ENCODE peak calls at places on chromosome 3, in six cellular contexts. N is coronary artery, U is HFFc6, Y is Peyer's patch, Q is Caco-2, V is breast epithelium. C is an unnamed sample.
A peak's percentile ranks its signal among the peaks of the same experiment; 100 is the strongest.

GRCh38 chr3:197103766-197104165 is 74.1 kb upstream of the MELTF start:
- DNase-seq in N (no peak), Y (no peak), U (peak; percentile 52), V (no peak), Q (no peak), C (no peak)

GRCh38 chr3:187291001-187291511 is 481 bp downstream of the MASP1 start:
- DNase-seq in U (peak; percentile 65), Y (no peak), N (no peak), V (no peak), Q (no peak), C (no peak)

GRCh38 chr3:171225698-171226097 is 199.2 kb upstream of the SLC2A2 start:
- DNase-seq in Y (no peak), N (no peak), U (peak; percentile 36), Q (no peak), V (no peak), C (no peak)

GRCh38 chr3:58800940-58801339 is 134.4 kb upstream of the FAM3D start:
- DNase-seq in V (no peak), Q (no peak), Y (no peak), U (no peak), N (no peak), C (no peak)

GRCh38 chr3:157127831-157128767 is 31.8 kb downstream of the CCNL1 start:
- DNase-seq in N (peak; percentile 87), Q (peak; percentile 45), U (peak; percentile 84), V (no peak), Y (peak; percentile 59), C (peak; percentile 75)

GRCh38 chr3:107798381-107798780 is 275.6 kb downstream of the BBX start:
- DNase-seq in Q (no peak), Y (no peak), N (no peak), U (no peak), V (no peak), C (no peak)

GRCh38 chr3:158792709-158793108 is 9.1 kb upstream of the MFSD1 start:
- DNase-seq in Q (no peak), Y (no peak), V (no peak), N (no peak), U (peak; percentile 87), C (no peak)

GRCh38 chr3:134874737-134875413 is 79.8 kb downstream of the EPHB1 start:
- DNase-seq in U (no peak), V (no peak), Y (peak; percentile 53), Q (no peak), N (no peak), C (no peak)

GRCh38 chr3:164113406-164114332 is 964.6 kb downstream of the SI start:
- DNase-seq in V (no peak), N (no peak), Q (no peak), Y (no peak), U (no peak), C (no peak)

GRCh38 chr3:114770874-114771273 is 376.2 kb downstream of the ZBTB20 start:
- DNase-seq in V (no peak), N (no peak), Q (no peak), Y (no peak), U (peak; percentile 9), C (no peak)

GRCh38 chr3:11835028-11835639 is 11.6 kb downstream of the TAMM41 start:
- DNase-seq in Q (peak; percentile 10), N (no peak), Y (no peak), V (no peak), U (peak; percentile 38), C (no peak)

GRCh38 chr3:33111581-33111980 is 2.2 kb upstream of the CRTAP start:
- DNase-seq in Y (no peak), N (no peak), V (no peak), U (no peak), Q (no peak), C (no peak)

GRCh38 chr3:195888311-195888761 is 20.0 kb downstream of the TNK2 start:
- DNase-seq in N (no peak), Y (no peak), U (no peak), V (no peak), Q (no peak), C (no peak)

GRCh38 chr3:195892105-195892354 is 16.3 kb downstream of the TNK2 start:
- DNase-seq in N (no peak), Q (no peak), V (no peak), U (no peak), Y (no peak), C (no peak)

GRCh38 chr3:195891431-195892104 is 16.8 kb downstream of the TNK2 start:
- DNase-seq in Y (no peak), Q (no peak), N (no peak), U (no peak), V (no peak), C (no peak)

GRCh38 chr3:195888981-195889842 is 19.1 kb downstream of the TNK2 start:
- DNase-seq in Q (no peak), N (no peak), Y (no peak), V (no peak), U (no peak), C (no peak)

DNA sequence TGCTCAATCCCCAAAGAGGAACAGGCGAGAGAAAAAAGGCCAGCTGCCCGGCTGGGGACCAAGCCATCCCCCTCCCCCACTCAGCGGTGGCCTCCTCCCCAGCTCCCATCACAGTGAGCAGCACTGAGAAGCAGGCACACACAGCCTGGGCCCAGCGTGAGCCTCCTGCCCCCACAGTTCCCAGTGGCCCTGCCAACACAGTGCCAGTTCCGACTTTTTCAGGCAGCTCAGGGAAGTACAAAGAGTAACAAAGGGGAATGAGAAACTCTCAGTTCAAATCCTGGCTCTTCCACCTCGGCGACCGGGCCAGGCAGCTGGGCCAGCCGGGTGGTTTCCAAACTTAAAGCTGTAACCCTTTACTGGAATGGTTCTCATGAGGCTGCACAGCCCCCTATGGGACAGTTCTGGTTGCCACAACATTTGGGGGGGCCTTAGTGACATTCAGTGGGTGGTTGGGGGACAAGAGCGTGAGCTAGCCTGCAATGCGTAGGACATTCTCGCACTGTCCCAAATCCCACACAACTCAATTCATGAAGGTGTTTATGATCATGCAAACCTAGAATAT is 18.4 kb downstream of the TNK2 start:
- DNase-seq in Y (no peak), V (no peak), U (no peak), Q (no peak), N (no peak), C (no peak)
- TF ChIP-seq CTCF in Y (no peak), V (no peak), U (peak; percentile 11), Q (no peak), N (no peak), C (no peak)

GRCh38 chr3:46694520-46694919 is 1.0 kb upstream of the ALS2CL start:
- DNase-seq in Y (no peak), U (no peak), Q (no peak), N (no peak), V (no peak), C (no peak)

GRCh38 chr3:46693038-46693896 is at the start of gene ALS2CL:
- DNase-seq in Q (peak; percentile 72), Y (peak; percentile 83), N (peak; percentile 89), V (peak; percentile 45), U (no peak), C (no peak)

GRCh38 chr3:46693897-46694235 is 387 bp upstream of the ALS2CL start:
- DNase-seq in U (no peak), Y (no peak), V (no peak), Q (no peak), N (peak; percentile 81), C (peak; percentile 85)

GRCh38 chr3:46695962-46696922 is 2.8 kb upstream of the ALS2CL start:
- DNase-seq in U (peak; percentile 57), Q (no peak), Y (no peak), V (no peak), N (peak; percentile 85), C (peak; percentile 62)

DNA sequence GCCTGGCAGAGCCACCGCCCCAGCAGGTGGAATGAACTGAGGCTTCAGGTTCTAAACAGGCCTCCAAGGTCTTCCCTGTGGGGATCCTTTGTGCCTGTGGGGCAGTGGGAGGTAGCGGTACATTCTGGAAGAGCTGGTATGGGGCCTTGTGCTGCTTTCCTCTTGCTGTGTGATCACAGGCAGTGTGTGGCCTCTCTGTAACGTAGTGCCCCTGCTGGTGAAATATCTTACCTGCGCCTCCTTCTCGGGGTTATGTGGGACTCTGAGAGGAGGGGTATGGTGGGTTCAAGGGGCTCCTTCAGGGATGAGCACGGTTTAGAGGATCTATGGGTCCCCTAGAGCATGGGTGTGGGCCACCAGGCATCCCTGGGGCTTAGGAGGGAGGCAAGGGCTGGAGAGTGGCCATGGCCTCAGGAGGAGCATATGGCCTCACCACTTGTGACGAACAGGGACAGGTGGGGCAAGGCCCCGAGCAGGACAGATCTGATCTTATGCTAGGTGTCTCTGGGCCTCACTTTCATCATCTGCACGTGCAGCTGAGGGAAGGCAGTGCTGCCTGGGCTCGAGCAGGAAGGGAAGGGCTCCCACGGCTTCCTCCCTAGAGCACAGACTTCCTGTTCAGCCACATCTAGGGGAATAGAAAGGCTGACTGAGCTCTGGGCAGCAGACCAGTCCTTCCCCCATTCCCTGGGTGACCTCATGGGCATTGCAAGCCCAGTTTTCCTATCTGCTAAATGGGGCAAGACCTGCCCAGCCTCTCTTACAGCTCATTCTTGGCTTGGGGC is 1.9 kb upstream of the ALS2CL start:
- DNase-seq in Y (no peak), N (no peak), U (no peak), Q (peak; percentile 42), V (no peak), C (peak; percentile 93)
- TF ChIP-seq CTCF in Y (peak; percentile 28), N (no peak), U (peak; percentile 57), Q (peak; percentile 25), V (no peak), C (peak; percentile 40)

DNA sequence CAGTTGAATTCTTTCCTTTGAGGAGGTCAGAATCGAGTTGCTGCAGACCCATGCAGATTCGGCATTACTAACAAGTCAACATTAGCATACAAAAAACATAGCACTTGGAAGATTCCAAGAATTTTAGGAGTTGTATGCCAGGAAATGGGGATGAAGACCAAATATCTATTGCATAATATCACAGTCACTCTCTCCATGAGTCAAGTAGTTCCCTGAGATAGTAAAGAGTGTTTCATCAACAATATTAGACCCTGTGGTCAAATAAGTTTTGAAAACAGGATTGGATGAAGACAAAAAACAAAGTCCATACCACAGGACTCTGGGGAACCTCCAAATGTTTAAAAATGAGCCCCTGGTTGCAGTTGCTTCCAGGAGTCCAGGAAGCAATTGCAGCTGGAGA is 11.0 kb upstream of the FYCO1 start:
- DNase-seq in U (peak; percentile 71), V (no peak), Q (no peak), Y (no peak), N (no peak), C (no peak)
- TF ChIP-seq CTCF in U (no peak), V (no peak), Q (no peak), Y (no peak), N (no peak), C (no peak)

GRCh38 chr3:45688194-45688881 is 858 bp upstream of the SACM1L start:
- DNase-seq in U (no peak), N (no peak), V (no peak), Y (peak; percentile 61), Q (peak; percentile 43), C (no peak)
- TF ChIP-seq CTCF in U (no peak), N (no peak), V (no peak), Y (no peak), Q (no peak), C (no peak)

GRCh38 chr3:140276698-140277097 is 341.7 kb downstream of the CLSTN2 start:
- DNase-seq in Y (no peak), N (no peak), V (no peak), U (no peak), Q (peak; percentile 19), C (no peak)
- TF ChIP-seq CTCF in Y (no peak), N (no peak), V (no peak), U (no peak), Q (no peak), C (no peak)